ENCODE peak calls at places on chromosomes 13 and 19, in six cellular contexts. K is skeletal muscle cell, V is NCI-H2081, P is pulmonary artery endothelial cell, J is T-helper 9 cell, E is HTR-8/SVneo. X is an unnamed sample.

GRCh38 chr13:79681069-79681468 is 200.1 kb downstream of the NDFIP2 start:
- DNase-seq in P (no peak), K (no peak), J (no peak), E (no peak), V (no peak), X (no peak)

GRCh38 chr13:51475727-51476521 is 23.1 kb upstream of the INTS6 start:
- DNase-seq in V (no peak), J (no peak), E (no peak), K (no peak), P (no peak), X (no peak)

GRCh38 chr19:3270908-3271307 is 46.4 kb downstream of the CELF5 start:
- DNase-seq in J (peak), V (peak), E (no peak), K (no peak), P (no peak), X (no peak)

GRCh38 chr19:38304866-38305429 is 897 bp downstream of the C19orf33 start:
- DNase-seq in K (no peak), V (peak), E (no peak), J (no peak), P (peak), X (no peak)

GRCh38 chr19:55698256-55698655 is 23.2 kb downstream of the EPN1 start:
- DNase-seq in P (no peak), J (no peak), K (no peak), E (no peak), V (no peak), X (no peak)

GRCh38 chr13:102097708-102098107 is 304.1 kb downstream of the FGF14 start:
- DNase-seq in J (no peak), K (no peak), P (no peak), V (no peak), E (no peak), X (no peak)

GRCh38 chr13:109400192-109400591 is 386.2 kb downstream of the IRS2 start:
- DNase-seq in K (no peak), J (no peak), E (no peak), P (no peak), V (no peak), X (no peak)

GRCh38 chr19:35021596-35021995 is 8.7 kb upstream of the SCN1B start:
- DNase-seq in P (no peak), J (no peak), V (no peak), E (no peak), K (no peak), X (no peak)

GRCh38 chr19:6955082-6955481 is 66.1 kb downstream of the MBD3L2B start:
- DNase-seq in P (no peak), V (no peak), E (no peak), J (no peak), K (no peak), X (no peak)

GRCh38 chr13:99273128-99273527 is 14.9 kb upstream of the GPR18 start:
- DNase-seq in E (no peak), K (no peak), J (no peak), P (no peak), V (no peak), X (no peak)

GRCh38 chr13:42112864-42113263 is 64.4 kb downstream of the DGKH start:
- DNase-seq in J (no peak), K (no peak), V (no peak), E (no peak), P (no peak), X (no peak)

GRCh38 chr19:4326837-4327251 is 11.8 kb downstream of the STAP2 start:
- DNase-seq in P (no peak), V (no peak), K (no peak), J (no peak), E (no peak), X (no peak)

GRCh38 chr19:11268783-11269267 is 6.5 kb upstream of the DOCK6 start:
- DNase-seq in V (no peak), E (no peak), J (no peak), K (peak), P (peak), X (peak)

GRCh38 chr13:54433511-54434206 is 1405.0 kb downstream of the OLFM4 start:
- DNase-seq in E (no peak), V (peak), P (no peak), K (no peak), J (no peak), X (no peak)